ENCODE peak calls at places on chromosomes 2 and 18, in four cellular contexts. T is stomach, H is transverse colon, Z is sigmoid colon. G is an unnamed sample.
A peak's percentile ranks its signal among the peaks of the same experiment; 100 is the strongest.

GRCh38 chr2:179837408-179837807 is 24.0 kb downstream of the ZNF385B start:
- DNase-seq in H (no peak), T (no peak), Z (no peak), G (no peak)

GRCh38 chr2:95043300-95043786 is 17.8 kb downstream of the MAL start:
- DNase-seq in H (peak; percentile 53), T (peak; percentile 85), Z (peak; percentile 92), G (no peak)

GRCh38 chr2:30144260-30144659 is 2.5 kb upstream of the YPEL5 start:
- DNase-seq in T (no peak), H (no peak), Z (no peak), G (no peak)

GRCh38 chr2:60565472-60565871 is 12.0 kb upstream of the BCL11A start:
- DNase-seq in H (peak; percentile 39), T (no peak), Z (no peak), G (no peak)

GRCh38 chr2:145185696-145186095 is 665.8 kb upstream of the ZEB2 start:
- DNase-seq in T (no peak), Z (no peak), H (no peak), G (no peak)

GRCh38 chr2:224217962-224218347 is 178.9 kb upstream of the SERPINE2 start:
- DNase-seq in T (no peak), Z (no peak), H (no peak), G (no peak)

GRCh38 chr2:215498411-215498810 is 62.5 kb upstream of the FN1 start:
- DNase-seq in T (peak; percentile 39), Z (no peak), H (no peak), G (no peak)

GRCh38 chr2:134570676-134571075 is 148.1 kb downstream of the TMEM163 start:
- DNase-seq in T (no peak), Z (no peak), H (no peak), G (no peak)

GRCh38 chr2:238955648-238956531 is 108.0 kb downstream of the TWIST2 start:
- DNase-seq in H (no peak), T (no peak), Z (no peak), G (no peak)

GRCh38 chr18:49851624-49852023 is 38.3 kb upstream of the ACAA2 start:
- DNase-seq in Z (no peak), H (no peak), T (peak; percentile 24), G (no peak)

GRCh38 chr2:54545700-54546450 is 89.7 kb downstream of the SPTBN1 start:
- DNase-seq in Z (no peak), T (no peak), H (no peak), G (no peak)

GRCh38 chr2:167181134-167181533 is 292.9 kb downstream of the XIRP2 start:
- DNase-seq in H (no peak), Z (no peak), T (no peak), G (no peak)

GRCh38 chr2:232781765-232782164 is 5.4 kb upstream of the KCNJ13 start:
- DNase-seq in T (no peak), H (no peak), Z (no peak), G (no peak)

DNA sequence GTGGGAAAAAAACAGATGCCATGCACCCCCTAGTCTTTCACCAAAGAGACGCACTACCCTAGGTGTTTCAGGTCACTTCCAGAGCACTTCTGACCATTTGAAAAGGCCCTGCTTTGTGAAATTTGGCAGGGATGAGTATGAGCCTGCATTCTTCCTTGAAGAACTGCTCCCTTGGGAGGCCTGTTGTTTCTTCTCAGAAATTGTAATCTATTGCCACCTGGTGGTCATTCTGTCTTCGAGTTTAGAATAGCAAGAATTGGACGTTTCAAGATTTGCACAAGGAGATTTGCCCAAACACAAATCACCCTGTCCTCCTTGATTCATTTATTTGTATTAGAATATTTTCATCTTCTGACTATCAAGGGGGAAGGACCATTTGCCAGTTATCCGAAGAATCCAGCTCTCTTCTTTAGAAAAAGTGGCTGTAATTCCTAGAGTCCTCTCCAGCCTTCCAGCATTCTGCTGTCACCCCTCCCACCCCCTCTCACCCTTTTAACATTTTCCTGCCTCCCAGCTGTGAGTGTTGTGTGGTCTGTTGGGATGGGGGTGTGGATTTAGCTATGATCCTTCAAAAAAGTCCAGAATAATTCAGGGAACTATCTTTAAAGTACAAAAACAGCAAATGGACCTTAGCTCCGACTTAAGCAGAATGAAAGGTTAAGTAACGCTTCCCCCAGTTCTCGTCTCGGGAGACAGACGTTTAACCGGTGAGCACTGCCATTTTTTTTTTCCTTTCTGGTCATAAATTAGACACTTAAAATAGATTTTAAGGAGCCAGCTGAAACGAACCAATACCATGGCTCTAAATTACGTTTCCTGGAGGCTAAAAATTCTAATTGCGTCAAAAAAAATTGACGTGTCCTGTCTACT is 3.7 kb upstream of the GAD1 start:
- DNase-seq in T (no peak), H (no peak), Z (no peak), G (no peak)
- H3K27me3 ChIP-seq in T (peaks cover 27% of the 10 kb centered on the region), H (peaks cover 55% of the 10 kb centered on the region), Z (peaks cover 48% of the 10 kb centered on the region), G (no peaks in the 10 kb centered on the region)

DNA sequence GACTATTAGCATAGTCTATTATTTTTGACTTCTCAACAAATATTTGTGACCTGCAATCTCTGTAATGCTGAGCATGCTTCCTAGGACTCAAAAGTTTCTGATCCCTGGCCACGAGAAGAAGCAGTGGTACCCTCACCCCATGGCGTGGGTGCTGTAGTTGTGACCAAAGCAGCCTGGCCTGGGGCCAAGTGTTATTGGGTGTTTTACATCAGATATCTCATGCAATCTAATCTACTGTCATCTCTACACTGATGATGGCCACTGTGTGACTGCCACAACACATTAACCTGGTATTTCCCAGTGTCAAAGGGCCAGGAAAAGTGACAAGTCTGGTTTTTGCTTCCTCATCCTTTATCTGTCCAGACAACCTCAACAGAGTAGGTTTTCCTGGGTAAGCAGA is 80.8 kb upstream of the WIPF1 start:
- DNase-seq in H (no peak), T (no peak), Z (no peak), G (no peak)
- TF ChIP-seq EP300 in H (no peak), T (no peak), Z (no peak), G (no peak)

DNA sequence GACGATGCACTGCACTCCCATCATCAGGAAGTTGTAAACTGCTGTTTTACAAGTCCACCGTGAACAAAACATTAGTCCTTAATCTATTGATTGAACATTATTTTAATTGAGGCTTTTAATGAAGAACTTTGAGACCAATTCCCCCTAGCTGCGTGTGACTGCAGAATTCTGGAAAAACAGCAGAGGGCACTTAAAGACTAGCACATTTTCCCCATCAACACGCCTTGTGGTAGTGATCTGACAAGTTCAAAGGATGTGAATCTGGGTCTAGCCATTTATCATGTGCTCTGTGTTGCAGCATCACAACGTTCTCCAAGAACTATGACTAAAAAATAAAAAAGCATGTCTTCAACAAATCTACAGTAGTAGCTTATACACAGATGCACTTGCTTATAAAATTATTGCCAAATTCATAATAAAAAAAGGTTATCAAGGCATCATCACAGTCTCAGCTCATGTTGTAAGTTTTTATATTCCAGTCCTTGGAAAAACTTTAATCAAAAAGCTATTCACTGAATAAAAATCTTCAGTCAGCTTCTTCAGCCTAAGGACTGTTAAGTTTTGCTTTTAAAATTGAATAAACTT is 35.8 kb downstream of the SKOR2 start:
- DNase-seq in Z (no peak), H (no peak), T (no peak), G (peak; percentile 15)
- H3K27me3 ChIP-seq in Z (no peaks in the 10 kb centered on the region), H (peaks cover 45% of the 10 kb centered on the region), T (no peaks in the 10 kb centered on the region), G (peaks cover 16% of the 10 kb centered on the region)

DNA sequence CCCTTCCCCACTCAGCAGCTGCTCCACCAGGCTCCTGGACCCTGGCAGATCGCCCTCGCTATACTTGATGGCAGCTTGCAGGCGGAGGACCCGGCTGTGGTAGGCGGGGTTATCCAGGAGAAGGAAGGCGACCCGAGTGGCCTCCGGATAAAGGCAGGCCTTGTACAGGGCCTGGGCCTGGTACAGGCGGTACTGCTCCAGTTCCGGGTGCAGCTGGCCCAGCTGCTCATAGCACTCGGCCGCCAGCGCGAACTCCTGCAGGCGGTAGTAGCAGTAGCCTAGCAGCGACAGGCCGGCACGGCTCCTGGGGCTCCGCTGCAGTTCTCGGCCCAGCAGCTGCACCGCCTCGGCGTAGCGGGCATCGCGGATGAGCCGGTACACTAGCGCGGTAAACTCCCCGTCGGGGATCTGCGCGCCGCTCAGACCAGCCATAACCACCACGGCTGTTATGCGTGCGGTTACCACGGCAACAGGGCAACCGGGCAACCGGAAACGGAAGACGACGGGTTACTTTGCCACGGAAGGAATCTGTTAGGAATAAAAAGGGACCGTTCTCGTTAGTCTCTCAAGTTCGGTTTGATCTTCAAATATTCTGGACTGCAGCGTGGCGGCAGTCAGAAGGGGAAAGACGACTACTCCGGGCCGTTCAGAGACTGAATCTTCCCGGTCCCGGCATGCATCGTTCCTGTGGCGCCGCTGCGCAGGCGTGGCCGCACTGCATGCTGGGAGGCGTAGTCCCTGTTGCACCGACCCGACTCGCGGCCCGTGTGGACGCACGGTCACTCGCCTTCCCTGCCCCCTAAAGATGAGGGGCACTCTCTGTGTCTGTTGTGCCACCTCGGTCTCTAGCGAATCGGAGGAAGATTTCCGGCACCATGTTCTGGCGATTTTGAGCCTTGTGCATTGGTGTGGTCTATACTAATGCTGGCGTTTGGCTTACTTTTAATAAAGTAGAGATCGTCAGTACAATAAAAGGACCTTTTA is 226.0 kb downstream of the AGPS start:
- DNase-seq in Z (peak; percentile 95), H (peak; percentile 92), T (peak; percentile 93), G (peak; percentile 93)
- TF ChIP-seq EP300 in Z (no peak), H (no peak), T (no peak), G (peak; percentile 71)

GRCh38 chr2:176687350-176687749 is 418.1 kb downstream of the MTX2 start:
- DNase-seq in T (no peak), H (no peak), Z (no peak), G (no peak)
- H3K27me3 ChIP-seq in T (no peaks in the 10 kb centered on the region), H (no peaks in the 10 kb centered on the region), Z (no peaks in the 10 kb centered on the region), G (peaks cover 7% of the 10 kb centered on the region)